ENCODE peak calls at places on chromosomes 1 and 21, in five cellular contexts. M, P, X, F and D are unnamed samples.

GRCh38 chr1:220880726-220881506 is 1.7 kb downstream of the HLX start:
- DNase-seq in M (peak; percentile 84), P (no peak), X (peak; percentile 81), F (peak; percentile 79), D (peak; percentile 88)

GRCh38 chr1:59570524-59570923 is 244.2 kb upstream of the HOOK1 start:
- DNase-seq in M (no peak), P (no peak), X (no peak), F (no peak), D (peak; percentile 84)

GRCh38 chr21:31335957-31336738 is 7.9 kb downstream of the TIAM1 start:
- DNase-seq in M (no peak), P (peak; percentile 96), X (peak; percentile 65), F (no peak), D (peak; percentile 72)

GRCh38 chr21:30194701-30195299 is 21.1 kb downstream of the CLDN8 start:
- DNase-seq in M (no peak), P (peak; percentile 57), X (no peak), F (no peak), D (peak; percentile 9)

GRCh38 chr1:204314209-204314892 is 45.4 kb downstream of the PLEKHA6 start:
- DNase-seq in M (no peak), P (no peak), X (no peak), F (no peak), D (no peak)

GRCh38 chr1:228154685-228155571 is 5.2 kb downstream of the GJC2 start:
- DNase-seq in M (no peak), P (no peak), X (no peak), F (peak; percentile 58), D (no peak)

GRCh38 chr1:109930252-109930993 is 19.8 kb downstream of the CSF1 start:
- DNase-seq in M (peak; percentile 50), P (no peak), X (no peak), F (no peak), D (no peak)

GRCh38 chr1:161388639-161389038 is 21.0 kb upstream of the CFAP126 start:
- DNase-seq in M (no peak), P (no peak), X (no peak), F (no peak), D (no peak)

GRCh38 chr1:153343040-153343681 is 5.5 kb downstream of the PGLYRP4 start:
- DNase-seq in M (no peak), P (no peak), X (no peak), F (no peak), D (no peak)

GRCh38 chr1:151511636-151512215 is 539 bp downstream of the CGN start:
- DNase-seq in M (peak; percentile 74), P (no peak), X (peak; percentile 59), F (no peak), D (no peak)

GRCh38 chr1:183310753-183311465 is 107.3 kb downstream of the NMNAT2 start:
- DNase-seq in M (no peak), P (no peak), X (peak; percentile 59), F (no peak), D (no peak)

GRCh38 chr1:150535511-150536281 is 13.5 kb upstream of the ADAMTSL4 start:
- DNase-seq in M (no peak), P (no peak), X (no peak), F (no peak), D (peak; percentile 61)

GRCh38 chr1:186864296-186864695 is 35.5 kb downstream of the PLA2G4A start:
- DNase-seq in M (no peak), P (peak; percentile 50), X (no peak), F (no peak), D (peak; percentile 13)

GRCh38 chr1:156128749-156129682 is 14.5 kb downstream of the LMNA start:
- DNase-seq in M (peak; percentile 85), P (peak; percentile 91), X (peak; percentile 84), F (peak; percentile 91), D (peak; percentile 82)

GRCh38 chr1:93581917-93582850 is 99.5 kb downstream of the BCAR3 start:
- DNase-seq in M (peak; percentile 50), P (no peak), X (peak; percentile 52), F (no peak), D (no peak)

GRCh38 chr1:37741130-37741529 is 23.8 kb downstream of the EPHA10 start:
- DNase-seq in M (peak; percentile 57), P (peak; percentile 76), X (no peak), F (peak; percentile 24), D (peak; percentile 25)

GRCh38 chr1:34976384-34977209 is 8.6 kb downstream of the TMEM35B start:
- DNase-seq in M (no peak), P (no peak), X (no peak), F (no peak), D (no peak)

GRCh38 chr21:33434770-33435360 is 31.7 kb downstream of the IFNGR2 start:
- DNase-seq in M (no peak), P (peak; percentile 97), X (no peak), F (no peak), D (peak; percentile 96)

GRCh38 chr1:84853743-84854721 is 39.0 kb downstream of the LPAR3 start:
- DNase-seq in M (no peak), P (peak; percentile 91), X (no peak), F (no peak), D (peak; percentile 56)

GRCh38 chr1:147809236-147809635 is 48.8 kb upstream of the GJA5 start:
- DNase-seq in M (no peak), P (no peak), X (no peak), F (no peak), D (no peak)

GRCh38 chr1:147811751-147812150 is 51.3 kb upstream of the GJA5 start:
- DNase-seq in M (no peak), P (no peak), X (no peak), F (no peak), D (no peak)

GRCh38 chr1:147808025-147808424 is 47.6 kb upstream of the GJA5 start:
- DNase-seq in M (peak; percentile 86), P (peak; percentile 20), X (no peak), F (no peak), D (peak; percentile 13)

GRCh38 chr1:147812799-147813198 is 52.4 kb upstream of the GJA5 start:
- DNase-seq in M (no peak), P (peak; percentile 5), X (no peak), F (no peak), D (no peak)

GRCh38 chr1:147811273-147811672 is 50.9 kb upstream of the GJA5 start:
- DNase-seq in M (no peak), P (no peak), X (no peak), F (no peak), D (no peak)
- H3K4me3 ChIP-seq in M (no peak overlapping the region), P (no peak overlapping the region), X (no peak overlapping the region), F (no peak overlapping the region), D (no peak overlapping the region)

DNA sequence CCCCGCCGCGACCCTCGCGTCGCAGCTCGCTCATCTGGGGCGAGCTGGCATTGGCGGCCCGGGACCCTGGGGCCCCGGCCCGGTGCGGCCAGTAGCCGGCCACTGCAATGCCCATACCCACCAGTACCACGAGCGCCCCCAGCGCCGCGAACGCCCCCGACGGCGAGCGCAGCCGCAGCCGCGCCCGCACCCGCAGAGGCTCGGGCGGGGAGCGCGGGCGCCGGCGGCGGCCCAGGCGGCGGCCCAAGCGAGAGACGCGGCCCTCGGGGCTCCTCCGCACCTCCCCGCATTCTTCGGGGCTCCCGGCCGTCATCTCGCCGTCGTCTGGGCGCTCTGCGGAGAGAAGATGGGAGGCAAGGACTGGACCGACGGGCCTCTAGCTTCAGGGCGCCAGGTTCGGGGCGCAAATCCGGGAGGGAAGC is 2.2 kb downstream of the TMEM200B start:
- DNase-seq in M (no peak), P (no peak), X (no peak), F (no peak), D (no peak)
- TF ChIP-seq CTCF in M (no peak), P (no peak), X (peak; percentile 4), F (peak; percentile 15), D (no peak)

DNA sequence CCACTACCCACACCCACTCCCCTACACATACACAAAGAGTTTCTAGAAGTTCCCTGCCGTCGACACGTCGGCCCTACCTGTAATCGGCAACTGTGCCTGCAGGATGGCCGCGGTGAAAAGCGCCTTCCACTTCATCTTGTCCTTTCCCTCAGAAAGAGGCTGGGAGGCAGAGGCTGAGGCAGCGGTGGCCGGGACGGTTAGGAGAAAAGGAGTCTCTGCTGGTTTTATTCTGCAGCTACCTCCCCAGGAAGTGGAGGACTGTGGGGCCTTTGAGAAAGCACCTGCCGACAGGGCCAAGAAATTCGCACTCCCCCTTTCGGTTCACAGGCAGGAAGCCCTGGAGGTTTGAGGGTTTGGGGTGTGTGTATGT is at the start of gene CD247:
- DNase-seq in M (no peak), P (no peak), X (no peak), F (no peak), D (no peak)
- H3K4me3 ChIP-seq in M (no peak within 1 kb of the TSS), P (no peak within 1 kb of the TSS), X (no peak within 1 kb of the TSS), F (no peak within 1 kb of the TSS), D (no peak within 1 kb of the TSS)

GRCh38 chr1:241589524-241589923 is 50.6 kb downstream of the CHML start:
- DNase-seq in M (no peak), P (no peak), X (no peak), F (no peak), D (no peak)
- TF ChIP-seq CTCF in M (no peak), P (no peak), X (no peak), F (no peak), D (no peak)

GRCh38 chr21:46516068-46516467 is 57.4 kb downstream of the DIP2A start:
- DNase-seq in M (no peak), P (no peak), X (no peak), F (no peak), D (no peak)
- H3K4me3 ChIP-seq in M (no peak overlapping the region), P (no peak overlapping the region), X (no peak overlapping the region), F (no peak overlapping the region), D (no peak overlapping the region)

DNA sequence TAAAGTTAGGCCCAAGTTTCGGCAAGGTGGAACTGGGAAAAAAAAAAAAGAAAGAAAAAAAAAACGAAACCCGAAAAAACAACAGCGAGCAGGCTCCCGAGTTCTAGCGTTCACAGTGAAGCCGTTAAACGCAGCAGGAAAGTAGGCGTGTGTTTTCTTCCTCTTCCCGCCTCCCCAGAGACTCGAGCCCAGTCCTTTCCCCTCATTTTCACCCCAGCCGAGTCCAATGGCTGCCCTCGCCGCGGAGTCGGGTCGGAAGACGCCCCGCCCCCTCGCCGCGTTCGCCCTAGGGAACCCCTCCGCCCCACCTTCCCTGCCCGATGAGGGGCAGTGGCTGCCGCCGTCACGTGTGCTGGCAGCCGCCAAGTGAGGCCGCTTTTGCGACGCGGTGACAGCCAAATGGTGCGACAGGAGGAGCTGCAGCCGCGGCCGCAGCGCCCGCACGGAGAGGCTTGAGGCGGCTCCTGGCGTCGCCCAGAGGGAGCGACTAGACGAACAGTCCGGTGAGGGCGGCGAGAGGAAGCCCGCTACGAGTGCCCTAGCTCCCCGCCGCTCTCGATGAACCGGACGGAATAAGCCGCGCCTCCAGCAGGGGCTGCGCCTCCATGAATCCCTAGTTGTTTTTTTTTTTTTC is at the start of gene PKN2:
- DNase-seq in M (peak; percentile 98), P (peak; percentile 97), X (peak; percentile 97), F (peak; percentile 99), D (peak; percentile 99)
- TF ChIP-seq CTCF in M (no peak), P (no peak), X (peak; percentile 56), F (peak; percentile 30), D (peak; percentile 13)

DNA sequence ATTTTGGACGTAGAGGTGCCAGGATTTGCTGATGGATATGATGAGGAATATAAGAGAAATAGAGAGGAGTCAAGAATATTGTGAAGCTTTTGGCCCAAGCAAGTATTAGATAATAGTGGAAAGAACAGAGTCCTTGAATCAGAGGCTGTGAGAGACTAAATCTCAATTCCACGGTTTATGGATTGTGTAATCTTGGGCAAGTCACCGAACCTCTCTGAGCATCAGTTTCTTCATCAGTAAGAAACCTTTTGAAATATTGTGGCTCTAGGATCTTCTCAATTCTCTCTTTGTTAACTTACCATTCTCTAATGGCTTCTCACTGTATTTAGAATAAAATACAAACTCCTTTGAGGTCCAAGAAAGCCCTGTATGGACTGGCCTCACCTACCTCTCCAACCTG is 77.6 kb downstream of the RPS6KA1 start:
- DNase-seq in M (no peak), P (peak; percentile 26), X (no peak), F (no peak), D (peak; percentile 6)
- H3K4me3 ChIP-seq in M (no peak overlapping the region), P (no peak overlapping the region), X (no peak overlapping the region), F (no peak overlapping the region), D (no peak overlapping the region)